ENCODE peak calls at places on chromosomes 3 and 15, in nine cellular contexts. M, W, U, S, O, Y, V, I and J are unnamed samples.

GRCh38 chr3:108202080-108202479 is 20.1 kb downstream of the IFT57 start:
- DNase-seq in W (no peak), U (no peak), O (no peak), I (no peak), M (no peak), S (no peak), V (no peak), Y (no peak), J (no peak)

GRCh38 chr3:167662919-167663400 is 9.2 kb upstream of the WDR49 start:
- DNase-seq in M (no peak), W (no peak), I (no peak), Y (no peak), U (no peak), S (no peak), O (no peak), V (no peak), J (no peak)

GRCh38 chr3:58683001-58683845 is 16.6 kb upstream of the FAM3D start:
- DNase-seq in Y (no peak), I (no peak), M (no peak), V (no peak), O (no peak), W (no peak), U (no peak), S (no peak), J (no peak)

GRCh38 chr3:145719118-145719517 is 441.9 kb downstream of the PLOD2 start:
- DNase-seq in O (no peak), U (no peak), W (no peak), I (no peak), M (no peak), S (no peak), V (no peak), Y (no peak), J (no peak)

GRCh38 chr3:157091096-157091833 is 68.7 kb downstream of the CCNL1 start:
- DNase-seq in S (no peak), Y (no peak), M (no peak), W (no peak), I (no peak), U (no peak), V (no peak), O (no peak), J (no peak)

GRCh38 chr3:127053450-127053849 is 70.5 kb downstream of the PLXNA1 start:
- DNase-seq in U (peak; percentile 61), V (no peak), I (no peak), O (no peak), Y (no peak), S (no peak), W (no peak), M (no peak), J (no peak)

GRCh38 chr3:158093526-158093925 is 12.7 kb downstream of the SHOX2 start:
- DNase-seq in I (no peak), Y (no peak), O (no peak), W (no peak), S (no peak), M (no peak), U (no peak), V (no peak), J (no peak)

GRCh38 chr15:89115547-89115946 is 27.3 kb downstream of the ABHD2 start:
- DNase-seq in S (peak; percentile 32), I (no peak), U (peak; percentile 62), M (no peak), O (no peak), W (no peak), V (no peak), Y (no peak), J (no peak)

GRCh38 chr3:30333903-30334302 is 272.5 kb upstream of the TGFBR2 start:
- DNase-seq in M (no peak), S (no peak), Y (no peak), O (no peak), U (no peak), I (no peak), V (no peak), W (no peak), J (no peak)

GRCh38 chr3:49629866-49630265 is 44.3 kb upstream of the APEH start:
- DNase-seq in Y (no peak), V (no peak), S (no peak), O (no peak), I (no peak), U (no peak), M (no peak), W (no peak), J (no peak)

GRCh38 chr3:10783360-10784346 is 32.4 kb upstream of the SLC6A11 start:
- DNase-seq in M (no peak), W (no peak), O (peak; percentile 34), S (peak; percentile 53), I (peak; percentile 6), V (no peak), Y (no peak), U (no peak), J (no peak)

GRCh38 chr3:66140106-66140505 is 80.7 kb upstream of the SLC25A26 start:
- DNase-seq in O (no peak), W (no peak), V (no peak), M (no peak), U (no peak), I (no peak), Y (no peak), S (no peak), J (no peak)

GRCh38 chr3:137024348-137024747 is 66.6 kb downstream of the IL20RB start:
- DNase-seq in S (no peak), W (no peak), U (no peak), I (no peak), M (no peak), O (no peak), V (no peak), Y (no peak), J (no peak)

DNA sequence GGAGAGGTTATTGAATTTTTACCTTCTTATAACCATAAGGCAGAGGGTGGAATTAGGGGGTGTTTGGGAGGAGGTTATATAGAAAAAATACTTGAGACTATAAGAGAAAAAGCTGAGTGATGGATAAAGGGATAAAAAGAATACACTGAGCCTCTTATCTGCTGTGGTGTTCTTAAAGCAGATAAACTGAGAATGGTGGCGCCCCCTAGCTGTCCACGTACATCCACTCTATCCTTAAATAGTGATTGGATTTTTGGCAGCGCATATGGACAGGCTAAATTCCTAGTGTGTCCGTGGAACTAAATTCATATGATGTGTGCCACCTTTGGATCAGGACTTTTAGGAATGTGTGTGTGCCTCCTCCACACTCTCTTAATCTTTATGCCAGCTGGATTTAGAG is 121.1 kb downstream of the OXSM start:
- DNase-seq in V (no peak), U (no peak), S (peak; percentile 63), Y (no peak), I (peak; percentile 23), W (peak; percentile 52), O (no peak), M (no peak), J (no peak)
- TF ChIP-seq CTCF in V (peak; percentile 66), U (no peak), S (peak; percentile 94), Y (no peak), I (peak; percentile 27), W (peak; percentile 41), O (peak; percentile 64), M (no peak), J (no peak)

GRCh38 chr3:185084402-185084801 is 68.5 kb downstream of the C3orf70 start:
- DNase-seq in W (no peak), O (no peak), I (no peak), M (no peak), S (no peak), Y (no peak), U (no peak), V (no peak), J (no peak)

GRCh38 chr3:185087419-185087818 is 65.4 kb downstream of the C3orf70 start:
- DNase-seq in W (no peak), S (no peak), Y (no peak), O (no peak), V (no peak), U (no peak), M (no peak), I (no peak), J (no peak)

GRCh38 chr3:185082149-185082548 is 70.7 kb downstream of the C3orf70 start:
- DNase-seq in U (no peak), S (no peak), O (no peak), Y (no peak), V (no peak), M (no peak), W (no peak), I (no peak), J (no peak)

GRCh38 chr3:185082829-185083228 is 70.0 kb downstream of the C3orf70 start:
- DNase-seq in S (no peak), M (no peak), Y (no peak), I (no peak), W (no peak), O (no peak), U (no peak), V (no peak), J (no peak)

GRCh38 chr3:185084883-185085282 is 68.0 kb downstream of the C3orf70 start:
- DNase-seq in S (no peak), V (no peak), I (no peak), Y (no peak), U (no peak), M (no peak), W (no peak), O (no peak), J (no peak)
- TF ChIP-seq CTCF in S (no peak), V (peak; percentile 35), I (no peak), Y (no peak), U (no peak), M (peak; percentile 17), W (no peak), O (no peak), J (no peak)

GRCh38 chr3:99218468-99218867 is 317.0 kb upstream of the DCBLD2 start:
- DNase-seq in Y (no peak), I (no peak), S (no peak), O (no peak), W (no peak), V (no peak), M (no peak), U (no peak), J (no peak)
- TF ChIP-seq CTCF in Y (no peak), I (no peak), S (peak; percentile 35), O (no peak), W (no peak), V (no peak), M (no peak), U (no peak), J (no peak)

GRCh38 chr15:101489633-101490407 is at the start of gene PCSK6:
- DNase-seq in U (no peak), I (no peak), M (no peak), O (no peak), W (no peak), V (no peak), S (no peak), Y (no peak), J (no peak)

GRCh38 chr15:101488300-101489164 is 975 bp downstream of the PCSK6 start:
- DNase-seq in I (no peak), W (no peak), S (no peak), U (no peak), Y (no peak), V (no peak), M (no peak), O (no peak), J (no peak)

GRCh38 chr15:101490922-101491738 is 1.6 kb upstream of the PCSK6 start:
- DNase-seq in V (no peak), O (no peak), S (no peak), W (no peak), I (no peak), Y (no peak), M (no peak), U (no peak), J (no peak)

GRCh38 chr15:101490408-101490891 is 943 bp upstream of the PCSK6 start:
- DNase-seq in Y (no peak), O (no peak), W (no peak), U (no peak), V (no peak), M (no peak), S (no peak), I (no peak), J (no peak)

GRCh38 chr15:101489236-101489632 is 273 bp downstream of the PCSK6 start:
- DNase-seq in U (no peak), V (no peak), O (no peak), I (no peak), S (no peak), Y (no peak), W (peak; percentile 62), M (no peak), J (no peak)
- TF ChIP-seq CTCF in U (no peak), V (no peak), O (no peak), I (no peak), S (no peak), Y (no peak), W (no peak), M (no peak), J (no peak)